ENCODE peak calls at places on chromosomes 12 and 14, in seven cellular contexts. One of them, this sample, is unnamed.

GRCh38 chr14:99749763-99750715 is 43.2 kb upstream of the EML1 start:
- DNase-seq in B cell: no peak
- DNase-seq in RPMI8226: no peak
- DNase-seq in stimulated activated CD8-positive, alpha-beta memory T cell treated with anti-CD3 and anti-CD28 coated beads, Interleukin-2, amount 100 ng/mL, for 1 hour: no peak
- DNase-seq in activated CD4-positive, alpha-beta T cell treated with anti-CD3 and anti-CD28 coated beads for 48 hours: no peak
- DNase-seq in kidney tubule cell: no peak
- DNase-seq in amniotic stem cell: no peak
- DNase-seq in this sample: no peak

GRCh38 chr14:88017503-88017902 is 12.6 kb downstream of the GPR65 start:
- DNase-seq in B cell: no peak
- DNase-seq in RPMI8226: no peak
- DNase-seq in stimulated activated CD8-positive, alpha-beta memory T cell treated with anti-CD3 and anti-CD28 coated beads, Interleukin-2, amount 100 ng/mL, for 1 hour: no peak
- DNase-seq in activated CD4-positive, alpha-beta T cell treated with anti-CD3 and anti-CD28 coated beads for 48 hours: no peak
- DNase-seq in kidney tubule cell: no peak
- DNase-seq in amniotic stem cell: no peak
- DNase-seq in this sample: no peak

GRCh38 chr14:92922155-92922735 is 705 bp upstream of the CHGA start:
- DNase-seq in B cell: no peak
- DNase-seq in RPMI8226: no peak
- DNase-seq in stimulated activated CD8-positive, alpha-beta memory T cell treated with anti-CD3 and anti-CD28 coated beads, Interleukin-2, amount 100 ng/mL, for 1 hour: no peak
- DNase-seq in activated CD4-positive, alpha-beta T cell treated with anti-CD3 and anti-CD28 coated beads for 48 hours: no peak
- DNase-seq in kidney tubule cell: no peak
- DNase-seq in amniotic stem cell: no peak
- DNase-seq in this sample: no peak

GRCh38 chr14:54299393-54300363 is 97.1 kb upstream of the CDKN3 start:
- DNase-seq in B cell: no peak
- DNase-seq in RPMI8226: no peak
- DNase-seq in stimulated activated CD8-positive, alpha-beta memory T cell treated with anti-CD3 and anti-CD28 coated beads, Interleukin-2, amount 100 ng/mL, for 1 hour: no peak
- DNase-seq in activated CD4-positive, alpha-beta T cell treated with anti-CD3 and anti-CD28 coated beads for 48 hours: no peak
- DNase-seq in kidney tubule cell: no peak
- DNase-seq in amniotic stem cell: no peak
- DNase-seq in this sample: no peak

GRCh38 chr12:56271031-56271430 is 4.3 kb downstream of the COQ10A start:
- DNase-seq in B cell: no peak
- DNase-seq in RPMI8226: peak
- DNase-seq in stimulated activated CD8-positive, alpha-beta memory T cell treated with anti-CD3 and anti-CD28 coated beads, Interleukin-2, amount 100 ng/mL, for 1 hour: no peak
- DNase-seq in activated CD4-positive, alpha-beta T cell treated with anti-CD3 and anti-CD28 coated beads for 48 hours: no peak
- DNase-seq in kidney tubule cell: peak
- DNase-seq in amniotic stem cell: no peak
- DNase-seq in this sample: no peak

GRCh38 chr14:38536376-38537038 is 280.6 kb upstream of the CLEC14A start:
- DNase-seq in B cell: no peak
- DNase-seq in RPMI8226: no peak
- DNase-seq in stimulated activated CD8-positive, alpha-beta memory T cell treated with anti-CD3 and anti-CD28 coated beads, Interleukin-2, amount 100 ng/mL, for 1 hour: no peak
- DNase-seq in activated CD4-positive, alpha-beta T cell treated with anti-CD3 and anti-CD28 coated beads for 48 hours: no peak
- DNase-seq in kidney tubule cell: no peak
- DNase-seq in amniotic stem cell: no peak
- DNase-seq in this sample: no peak

GRCh38 chr12:116813271-116814041 is 67.8 kb downstream of the HRK start:
- DNase-seq in B cell: no peak
- DNase-seq in RPMI8226: peak
- DNase-seq in stimulated activated CD8-positive, alpha-beta memory T cell treated with anti-CD3 and anti-CD28 coated beads, Interleukin-2, amount 100 ng/mL, for 1 hour: no peak
- DNase-seq in activated CD4-positive, alpha-beta T cell treated with anti-CD3 and anti-CD28 coated beads for 48 hours: no peak
- DNase-seq in kidney tubule cell: peak
- DNase-seq in amniotic stem cell: no peak
- DNase-seq in this sample: no peak

GRCh38 chr12:56375598-56376434 is 13.2 kb upstream of the APOF start:
- DNase-seq in B cell: peak
- DNase-seq in RPMI8226: peak
- DNase-seq in stimulated activated CD8-positive, alpha-beta memory T cell treated with anti-CD3 and anti-CD28 coated beads, Interleukin-2, amount 100 ng/mL, for 1 hour: no peak
- DNase-seq in activated CD4-positive, alpha-beta T cell treated with anti-CD3 and anti-CD28 coated beads for 48 hours: no peak
- DNase-seq in kidney tubule cell: no peak
- DNase-seq in amniotic stem cell: no peak
- DNase-seq in this sample: no peak

GRCh38 chr12:5166976-5167375 is 123.3 kb downstream of the KCNA5 start:
- DNase-seq in B cell: no peak
- DNase-seq in RPMI8226: peak
- DNase-seq in stimulated activated CD8-positive, alpha-beta memory T cell treated with anti-CD3 and anti-CD28 coated beads, Interleukin-2, amount 100 ng/mL, for 1 hour: no peak
- DNase-seq in activated CD4-positive, alpha-beta T cell treated with anti-CD3 and anti-CD28 coated beads for 48 hours: no peak
- DNase-seq in kidney tubule cell: peak
- DNase-seq in amniotic stem cell: peak
- DNase-seq in this sample: no peak

GRCh38 chr12:116210131-116210530 is 67.4 kb downstream of the MED13L start:
- DNase-seq in B cell: no peak
- DNase-seq in RPMI8226: no peak
- DNase-seq in stimulated activated CD8-positive, alpha-beta memory T cell treated with anti-CD3 and anti-CD28 coated beads, Interleukin-2, amount 100 ng/mL, for 1 hour: no peak
- DNase-seq in activated CD4-positive, alpha-beta T cell treated with anti-CD3 and anti-CD28 coated beads for 48 hours: no peak
- DNase-seq in kidney tubule cell: no peak
- DNase-seq in amniotic stem cell: no peak
- DNase-seq in this sample: no peak